ENCODE peak calls at places on chromosomes 6 and 20, in four cellular contexts. U is nephron progenitor cell, M is omental fat pad, H is fibroblast of pulmonary artery. L is an unnamed sample.

GRCh38 chr20:17066955-17067354 is 159.9 kb upstream of the PCSK2 start:
- DNase-seq in U (no peak), H (no peak), M (no peak), L (no peak)

GRCh38 chr6:156718647-156719394 is 58.4 kb upstream of the ARID1B start:
- DNase-seq in M (no peak), U (no peak), H (peak), L (no peak)

GRCh38 chr20:62356948-62357667 is 10.0 kb downstream of the LAMA5 start:
- DNase-seq in H (peak), U (no peak), M (no peak), L (peak)

GRCh38 chr6:4664117-4664626 is 112.0 kb upstream of the CDYL start:
- DNase-seq in H (peak), U (no peak), M (no peak), L (no peak)

GRCh38 chr20:40525356-40525755 is 163.7 kb downstream of the MAFB start:
- DNase-seq in U (no peak), M (no peak), H (peak), L (no peak)

GRCh38 chr6:30147096-30147495 is 11.2 kb downstream of the TRIM40 start:
- DNase-seq in M (no peak), H (no peak), U (no peak), L (no peak)

GRCh38 chr20:25584905-25585704 is at the start of gene NINL:
- DNase-seq in H (peak), M (no peak), U (peak), L (peak)

GRCh38 chr6:128508588-128509296 is 11.7 kb downstream of the PTPRK start:
- DNase-seq in M (no peak), H (peak), U (no peak), L (no peak)

GRCh38 chr6:41954668-41955067 is 13.1 kb upstream of the CCND3 start:
- DNase-seq in U (no peak), M (no peak), H (no peak), L (no peak)

GRCh38 chr6:49634811-49635159 is 1.9 kb downstream of the RHAG start:
- DNase-seq in U (no peak), H (no peak), M (no peak), L (no peak)

GRCh38 chr6:159066479-159066878 is 21.7 kb upstream of the TAGAP start:
- DNase-seq in H (no peak), U (no peak), M (no peak), L (no peak)

GRCh38 chr6:15382712-15383111 is 136.8 kb downstream of the JARID2 start:
- DNase-seq in M (no peak), H (no peak), U (no peak), L (no peak)

GRCh38 chr6:12026120-12026519 is 14.0 kb downstream of the HIVEP1 start:
- DNase-seq in H (peak), U (no peak), M (no peak), L (no peak)

GRCh38 chr6:17980329-17980728 is 7.1 kb downstream of the KIF13A start:
- DNase-seq in M (no peak), H (no peak), U (no peak), L (no peak)

GRCh38 chr20:37095108-37095608 is 639 bp downstream of the RBL1 start:
- DNase-seq in H (peak), U (peak), M (no peak), L (no peak)

GRCh38 chr6:78861509-78861908 is 5.8 kb upstream of the IRAK1BP1 start:
- DNase-seq in H (no peak), M (no peak), U (no peak), L (no peak)

GRCh38 chr6:51868591-51869355 is 218.6 kb downstream of the PKHD1 start:
- DNase-seq in U (no peak), M (no peak), H (no peak), L (no peak)

GRCh38 chr6:150241751-150242150 is 98.9 kb downstream of the PPP1R14C start:
- DNase-seq in U (no peak), H (no peak), M (no peak), L (no peak)

GRCh38 chr6:15389079-15389758 is 143.3 kb downstream of the JARID2 start:
- DNase-seq in H (peak), M (no peak), U (no peak), L (no peak)

GRCh38 chr6:101230866-101231265 is 162.6 kb upstream of the GRIK2 start:
- DNase-seq in H (no peak), M (no peak), U (no peak), L (no peak)

GRCh38 chr20:25000268-25000801 is 7.8 kb upstream of the APMAP start:
- DNase-seq in H (peak), M (no peak), U (no peak), L (no peak)

GRCh38 chr6:134175532-134176282 is 123.3 kb upstream of the SLC2A12 start:
- DNase-seq in M (peak), H (peak), U (no peak), L (peak)

GRCh38 chr20:57323034-57323433 is 6.6 kb upstream of the SPO11 start:
- DNase-seq in H (peak), U (peak), M (no peak), L (peak)

GRCh38 chr6:47080083-47080596 is 38.0 kb upstream of the ADGRF1 start:
- DNase-seq in M (no peak), H (no peak), U (no peak), L (no peak)

GRCh38 chr6:52990342-52990741 is 4.7 kb downstream of the GSTA4 start:
- DNase-seq in U (no peak), H (no peak), M (no peak), L (no peak)

GRCh38 chr6:70884074-70884983 is 72.5 kb downstream of the B3GAT2 start:
- DNase-seq in M (no peak), U (peak), H (peak), L (peak)

GRCh38 chr20:59565768-59566461 is 38.4 kb upstream of the PHACTR3 start:
- DNase-seq in H (no peak), M (no peak), U (no peak), L (no peak)

GRCh38 chr6:143896096-143896880 is 32.0 kb downstream of the ZC2HC1B start:
- DNase-seq in M (no peak), U (no peak), H (peak), L (no peak)

GRCh38 chr20:51876511-51876910 is 74.2 kb upstream of the SALL4 start:
- DNase-seq in H (no peak), U (no peak), M (no peak), L (no peak)

GRCh38 chr6:166580076-166581050 is 6.1 kb downstream of the RAMACL start:
- DNase-seq in H (no peak), M (no peak), U (no peak), L (no peak)

GRCh38 chr20:4082406-4083102 is 67.2 kb upstream of the RNF24 start:
- DNase-seq in M (no peak), H (peak), U (no peak), L (peak)

GRCh38 chr6:16522937-16523336 is 238.3 kb downstream of the ATXN1 start:
- DNase-seq in M (no peak), H (no peak), U (no peak), L (no peak)

GRCh38 chr6:16521528-16521927 is 239.7 kb downstream of the ATXN1 start:
- DNase-seq in H (no peak), U (no peak), M (no peak), L (no peak)

GRCh38 chr6:16514249-16514648 is 247.0 kb downstream of the ATXN1 start:
- DNase-seq in M (no peak), U (no peak), H (peak), L (no peak)

GRCh38 chr6:16519265-16520242 is 241.7 kb downstream of the ATXN1 start:
- DNase-seq in H (peak), U (no peak), M (no peak), L (no peak)

DNA sequence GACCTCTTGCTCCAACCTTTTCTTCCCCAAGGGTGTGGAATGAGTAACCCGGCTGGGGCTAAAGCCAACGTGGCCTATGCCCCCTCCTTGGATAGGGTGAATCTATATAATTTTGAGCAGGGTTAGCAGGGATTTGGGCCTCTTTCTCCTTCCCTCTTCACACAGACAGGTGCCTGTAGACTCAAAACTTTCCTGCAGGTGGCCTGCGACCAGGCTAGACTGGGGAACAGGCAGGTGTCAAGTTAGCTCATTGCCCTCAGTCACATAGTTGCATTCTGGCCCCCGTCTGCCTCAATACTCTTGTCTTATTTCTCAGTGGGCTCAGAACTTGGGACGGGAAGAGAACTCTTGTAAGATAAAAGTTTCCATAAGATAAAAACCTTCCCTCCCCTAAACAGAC is 243.0 kb downstream of the ATXN1 start:
- DNase-seq in M (no peak), U (no peak), H (no peak), L (no peak)
- TF ChIP-seq CTCF in M (no peak), U (no peak), H (no peak), L (no peak)

DNA sequence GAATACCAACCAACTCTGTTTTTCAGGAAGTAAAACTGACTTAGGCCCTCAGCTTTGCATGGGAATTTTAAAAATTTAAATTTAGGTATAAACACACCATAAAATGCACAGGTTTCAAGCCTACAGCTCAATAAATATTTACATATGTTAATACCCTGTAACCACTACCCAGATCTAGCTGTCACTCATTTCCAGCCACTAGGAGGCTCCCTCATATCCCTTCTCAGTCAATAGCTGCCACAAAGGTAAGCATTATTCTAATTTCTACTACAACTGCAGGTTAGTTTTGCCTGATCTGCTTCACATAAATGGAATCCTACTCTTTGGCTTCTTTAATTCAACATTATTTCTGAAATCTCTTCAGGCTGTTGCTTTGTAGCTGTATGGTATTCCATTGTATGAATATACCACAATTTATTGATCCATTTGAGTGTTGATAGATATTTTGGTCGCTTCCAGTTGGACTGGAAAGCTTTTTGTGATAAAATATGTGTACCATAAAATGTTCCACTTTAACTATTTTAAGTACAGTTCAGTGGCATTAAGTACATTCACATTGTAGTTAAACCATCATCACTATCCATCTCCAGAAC is 32.5 kb upstream of the MEI4 start:
- DNase-seq in U (peak), H (peak), M (no peak), L (peak)
- TF ChIP-seq CTCF in U (peak), H (peak), M (no peak), L (peak)

DNA sequence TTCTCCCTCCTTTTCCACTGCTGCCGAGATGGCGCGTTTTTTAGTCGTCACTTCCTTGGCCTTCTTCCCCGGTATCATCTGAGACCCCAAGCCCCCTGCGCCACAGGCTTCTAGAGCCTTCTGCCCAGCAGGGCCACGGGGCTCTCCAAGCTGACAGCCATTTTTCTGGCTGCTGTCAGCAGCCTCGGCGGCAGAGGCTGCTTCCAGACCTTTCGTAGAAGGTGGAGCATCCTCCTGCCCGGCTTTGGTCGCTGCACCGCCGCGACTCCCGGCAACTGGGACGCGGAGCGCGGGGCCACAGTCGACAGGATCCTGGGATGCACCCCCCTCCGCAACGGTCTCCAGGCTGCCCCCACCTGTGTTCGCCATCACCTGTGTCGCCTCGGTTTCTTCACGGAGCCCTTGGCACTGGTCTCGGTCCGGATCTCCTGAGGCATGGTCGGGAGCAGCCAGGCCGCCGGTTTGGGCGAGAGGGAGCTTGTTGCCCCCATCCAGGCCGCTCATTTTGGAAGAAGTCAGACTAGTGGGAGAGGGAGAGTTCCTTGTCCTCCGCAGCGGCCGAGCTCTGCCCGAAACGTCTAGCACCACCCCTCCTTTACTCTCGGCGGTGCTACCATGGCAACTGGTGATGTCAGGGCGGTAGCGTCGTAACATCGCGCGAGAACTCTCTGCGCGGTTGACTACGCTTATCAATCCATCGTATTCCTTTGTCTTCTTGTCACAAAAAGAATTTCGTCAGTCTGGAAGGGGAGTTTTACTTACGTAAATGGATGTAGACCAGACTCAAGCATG is at the start of gene TSPYL4:
- DNase-seq in U (peak), M (peak), H (peak), L (peak)
- TF ChIP-seq CTCF in U (no peak), M (no peak), H (no peak), L (no peak)

DNA sequence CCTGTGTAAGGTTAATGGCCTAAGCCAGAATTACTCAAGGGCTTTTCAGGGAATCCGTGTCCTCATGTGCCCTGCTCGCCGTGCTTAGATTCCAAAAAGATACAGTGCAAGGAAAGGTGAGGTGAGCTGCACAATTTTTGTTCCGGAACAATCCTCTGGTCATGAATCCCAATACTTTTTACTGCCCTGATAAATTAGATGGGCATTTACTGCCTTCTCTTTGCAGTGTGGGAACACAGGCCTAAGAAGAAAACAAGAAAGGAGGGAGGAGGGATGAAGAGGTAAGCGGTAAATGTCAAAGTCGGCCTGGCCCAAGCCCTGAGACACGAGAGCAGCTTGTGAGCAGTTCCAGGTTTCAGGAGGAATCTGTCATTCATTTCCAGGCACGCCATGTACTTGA is 390.9 kb upstream of the SULF2 start:
- DNase-seq in M (no peak), U (no peak), H (no peak), L (no peak)
- TF ChIP-seq CTCF in M (no peak), U (no peak), H (no peak), L (no peak)

GRCh38 chr6:105501945-105502344 is 99.1 kb upstream of the PREP start:
- DNase-seq in U (no peak), M (no peak), H (no peak), L (no peak)

GRCh38 chr6:105503641-105504040 is 100.8 kb upstream of the PREP start:
- DNase-seq in U (no peak), H (no peak), M (no peak), L (no peak)

GRCh38 chr6:105499928-105500327 is 97.0 kb upstream of the PREP start:
- DNase-seq in M (no peak), U (no peak), H (no peak), L (no peak)

GRCh38 chr6:105500693-105501092 is 97.8 kb upstream of the PREP start:
- DNase-seq in H (no peak), U (no peak), M (no peak), L (no peak)

DNA sequence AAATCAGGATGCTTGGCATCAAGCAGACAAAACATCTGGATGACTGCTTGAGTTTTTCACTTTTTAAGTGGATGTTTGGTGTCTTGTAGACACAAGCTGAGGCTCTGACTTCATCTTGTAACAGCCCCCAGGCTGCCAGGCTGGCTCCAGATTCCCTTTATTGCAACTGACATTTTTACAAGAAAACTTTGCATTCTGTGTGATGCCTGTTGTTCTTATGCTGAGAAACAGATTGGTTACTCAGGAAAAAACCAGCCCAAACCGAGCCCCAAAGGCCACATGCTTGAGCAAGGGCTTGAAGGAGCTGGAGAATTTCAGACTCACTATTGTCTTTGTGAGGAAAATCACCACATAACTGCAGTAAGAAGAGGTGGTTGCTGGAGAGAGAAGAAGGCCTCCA is 98.4 kb upstream of the PREP start:
- DNase-seq in H (no peak), U (no peak), M (no peak), L (no peak)
- TF ChIP-seq CTCF in H (no peak), U (no peak), M (no peak), L (no peak)

DNA sequence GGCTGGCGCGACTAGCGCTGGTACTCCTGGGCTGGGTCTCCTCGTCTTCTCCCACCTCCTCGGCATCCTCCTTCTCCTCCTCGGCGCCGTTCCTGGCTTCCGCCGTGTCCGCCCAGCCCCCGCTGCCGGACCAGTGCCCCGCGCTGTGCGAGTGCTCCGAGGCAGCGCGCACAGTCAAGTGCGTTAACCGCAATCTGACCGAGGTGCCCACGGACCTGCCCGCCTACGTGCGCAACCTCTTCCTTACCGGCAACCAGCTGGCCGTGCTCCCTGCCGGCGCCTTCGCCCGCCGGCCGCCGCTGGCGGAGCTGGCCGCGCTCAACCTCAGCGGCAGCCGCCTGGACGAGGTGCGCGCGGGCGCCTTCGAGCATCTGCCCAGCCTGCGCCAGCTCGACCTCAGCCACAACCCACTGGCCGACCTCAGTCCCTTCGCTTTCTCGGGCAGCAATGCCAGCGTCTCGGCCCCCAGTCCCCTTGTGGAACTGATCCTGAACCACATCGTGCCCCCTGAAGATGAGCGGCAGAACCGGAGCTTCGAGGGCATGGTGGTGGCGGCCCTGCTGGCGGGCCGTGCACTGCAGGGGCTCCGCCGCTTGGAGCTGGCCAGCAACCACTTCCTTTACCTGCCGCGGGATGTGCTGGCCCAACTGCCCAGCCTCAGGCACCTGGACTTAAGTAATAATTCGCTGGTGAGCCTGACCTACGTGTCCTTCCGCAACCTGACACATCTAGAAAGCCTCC is 1.6 kb downstream of the TPBG start:
- DNase-seq in H (peak), U (peak), M (no peak), L (peak)
- TF ChIP-seq CTCF in H (peak), U (no peak), M (no peak), L (no peak)

DNA sequence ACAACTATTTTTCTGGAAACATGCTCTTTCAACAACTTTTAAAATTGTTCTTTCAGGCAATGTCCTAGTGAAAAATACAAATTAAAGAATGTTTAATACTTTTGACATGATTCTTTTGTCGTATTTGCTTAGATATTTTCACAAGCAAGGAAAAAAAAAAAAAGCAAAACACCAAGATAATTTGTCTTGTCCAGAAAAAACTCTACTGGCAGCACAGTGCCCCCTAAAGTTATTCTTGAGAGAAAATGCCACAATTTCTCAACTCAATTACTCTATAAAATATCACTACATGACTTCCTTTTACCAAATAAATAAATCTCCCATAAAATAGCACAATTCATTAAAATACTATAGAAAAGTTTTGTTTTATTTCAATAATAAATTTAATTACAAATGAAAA is 652.5 kb upstream of the EPHA7 start:
- DNase-seq in U (no peak), H (peak), M (no peak), L (no peak)
- TF ChIP-seq CTCF in U (peak), H (peak), M (no peak), L (no peak)

GRCh38 chr6:43159599-43159998 is 11.5 kb upstream of the SRF start:
- DNase-seq in M (no peak), H (no peak), U (no peak), L (no peak)
- TF ChIP-seq CTCF in M (no peak), H (no peak), U (no peak), L (no peak)